ENCODE peak calls at places on chromosomes 4 and X, in five cellular contexts. H is HL-60, L is breast epithelium, I is esophagus muscularis mucosa, R is GM23338. E is an unnamed sample.

GRCh38 chrX:110665636-110666035 is 130.0 kb downstream of the CHRDL1 start:
- DNase-seq in H (peak), L (no peak), I (no peak), R (peak), E (peak)

GRCh38 chr4:56050584-56050983 is 101.8 kb downstream of the CEP135 start:
- DNase-seq in H (no peak), L (no peak), I (no peak), R (no peak), E (no peak)

GRCh38 chr4:2923678-2924173 is 39.5 kb downstream of the NOP14 start:
- DNase-seq in H (no peak), L (peak), I (no peak), R (no peak), E (no peak)

GRCh38 chrX:17521871-17522693 is 147.1 kb downstream of the NHS start:
- DNase-seq in H (no peak), L (no peak), I (no peak), R (peak), E (peak)

GRCh38 chr4:113145519-113146291 is 96.3 kb downstream of the ANK2 start:
- DNase-seq in H (no peak), L (no peak), I (no peak), R (peak), E (no peak)

GRCh38 chr4:1278336-1278670 is 11.4 kb upstream of the MAEA start:
- DNase-seq in H (no peak), L (no peak), I (no peak), R (no peak), E (no peak)

GRCh38 chrX:46601283-46601682 is 27.7 kb downstream of the CHST7 start:
- DNase-seq in H (no peak), L (no peak), I (no peak), R (no peak), E (no peak)

GRCh38 chr4:56465599-56466295 is 1.7 kb upstream of the SRP72 start:
- DNase-seq in H (peak), L (no peak), I (no peak), R (peak), E (no peak)

GRCh38 chr4:68865178-68865638 is 49.4 kb downstream of the UGT2B10 start:
- DNase-seq in H (no peak), L (no peak), I (no peak), R (no peak), E (no peak)

GRCh38 chrX:132090370-132091152 is 37.3 kb downstream of the FRMD7 start:
- DNase-seq in H (peak), L (no peak), I (no peak), R (no peak), E (no peak)

GRCh38 chr4:76630748-76631147 is 195.7 kb downstream of the SHROOM3 start:
- DNase-seq in H (no peak), L (no peak), I (no peak), R (no peak), E (no peak)

GRCh38 chrX:71671043-71671829 is 3.9 kb downstream of the LOC101059915 start:
- DNase-seq in H (peak), L (no peak), I (no peak), R (no peak), E (no peak)

GRCh38 chrX:23901805-23902204 is 5.9 kb downstream of the APOO start:
- DNase-seq in H (peak), L (no peak), I (no peak), R (peak), E (peak)

GRCh38 chr4:18777190-18777589 is 755.6 kb upstream of the LCORL start:
- DNase-seq in H (no peak), L (no peak), I (no peak), R (no peak), E (no peak)

GRCh38 chr4:95548738-95549245 is at the start of gene UNC5C:
- DNase-seq in H (peak), L (no peak), I (no peak), R (peak), E (peak)

GRCh38 chrX:88024022-88024421 is 506.4 kb downstream of the KLHL4 start:
- DNase-seq in H (no peak), L (no peak), I (no peak), R (no peak), E (no peak)

GRCh38 chr4:38132140-38132673 is 172.0 kb downstream of the PTTG2 start:
- DNase-seq in H (no peak), L (no peak), I (no peak), R (peak), E (peak)

GRCh38 chr4:6332669-6333050 is 63.0 kb downstream of the WFS1 start:
- DNase-seq in H (no peak), L (no peak), I (no peak), R (no peak), E (no peak)

GRCh38 chr4:998096-998691 is 5.0 kb upstream of the SLC26A1 start:
- DNase-seq in H (no peak), L (no peak), I (no peak), R (no peak), E (no peak)

GRCh38 chr4:24476209-24476781 is 108.1 kb downstream of the DHX15 start:
- DNase-seq in H (no peak), L (no peak), I (no peak), R (peak), E (no peak)

GRCh38 chr4:10565166-10565780 is 108.0 kb upstream of the ZNF518B start:
- DNase-seq in H (no peak), L (no peak), I (no peak), R (no peak), E (no peak)

GRCh38 chr4:40333921-40334352 is 1.2 kb upstream of the CHRNA9 start:
- DNase-seq in H (no peak), L (no peak), I (no peak), R (peak), E (no peak)

GRCh38 chr4:86730310-86730709 is 118.9 kb downstream of the SLC10A6 start:
- DNase-seq in H (no peak), L (no peak), I (no peak), R (peak), E (no peak)

GRCh38 chr4:109962401-109962800 is 49.7 kb downstream of the EGF start:
- DNase-seq in H (no peak), L (no peak), I (no peak), R (no peak), E (no peak)

GRCh38 chr4:80197601-80198444 is 520 bp downstream of the PRDM8 start:
- DNase-seq in H (peak), L (no peak), I (no peak), R (peak), E (no peak)

GRCh38 chrX:22520128-22520828 is 247.6 kb downstream of the CBLL2 start:
- DNase-seq in H (no peak), L (no peak), I (no peak), R (no peak), E (no peak)

GRCh38 chrX:19888419-19888879 is 1.0 kb upstream of the SH3KBP1 start:
- DNase-seq in H (peak), L (no peak), I (no peak), R (peak), E (no peak)

GRCh38 chrX:103398321-103398937 is 22.1 kb downstream of the BEX3 start:
- DNase-seq in H (no peak), L (no peak), I (no peak), R (no peak), E (no peak)

GRCh38 chr4:123096038-123096437 is 173.6 kb upstream of the NUDT6 start:
- DNase-seq in H (peak), L (no peak), I (no peak), R (peak), E (no peak)

GRCh38 chr4:102390438-102390837 is 45.2 kb upstream of the SLC39A8 start:
- DNase-seq in H (peak), L (no peak), I (no peak), R (no peak), E (no peak)

GRCh38 chr4:124943145-124943889 is 230.8 kb upstream of the ANKRD50 start:
- DNase-seq in H (no peak), L (no peak), I (no peak), R (no peak), E (no peak)

GRCh38 chr4:123415977-123416376 is 19.4 kb downstream of the SPRY1 start:
- DNase-seq in H (peak), L (no peak), I (no peak), R (no peak), E (no peak)

GRCh38 chr4:40334591-40335507 is at the start of gene CHRNA9:
- DNase-seq in H (no peak), L (no peak), I (no peak), R (peak), E (no peak)

GRCh38 chr4:159508917-159509500 is 406.1 kb downstream of the RAPGEF2 start:
- DNase-seq in H (no peak), L (no peak), I (no peak), R (no peak), E (no peak)

GRCh38 chr4:86050516-86050915 is 309.3 kb downstream of the MAPK10 start:
- DNase-seq in H (no peak), L (no peak), I (no peak), R (no peak), E (no peak)

GRCh38 chrX:77070108-77070918 is 376.9 kb upstream of the FGF16 start:
- DNase-seq in H (peak), L (no peak), I (no peak), R (no peak), E (no peak)

GRCh38 chrX:45850197-45850774 is 649.6 kb upstream of the DIPK2B start:
- DNase-seq in H (peak), L (no peak), I (no peak), R (peak), E (no peak)

GRCh38 chr4:61200991-61201526 is 933 bp downstream of the ADGRL3 start:
- DNase-seq in H (peak), L (no peak), I (no peak), R (peak), E (no peak)

GRCh38 chr4:189187531-189188052 is 753.1 kb upstream of the FRG1 start:
- DNase-seq in H (no peak), L (no peak), I (no peak), R (no peak), E (no peak)

DNA sequence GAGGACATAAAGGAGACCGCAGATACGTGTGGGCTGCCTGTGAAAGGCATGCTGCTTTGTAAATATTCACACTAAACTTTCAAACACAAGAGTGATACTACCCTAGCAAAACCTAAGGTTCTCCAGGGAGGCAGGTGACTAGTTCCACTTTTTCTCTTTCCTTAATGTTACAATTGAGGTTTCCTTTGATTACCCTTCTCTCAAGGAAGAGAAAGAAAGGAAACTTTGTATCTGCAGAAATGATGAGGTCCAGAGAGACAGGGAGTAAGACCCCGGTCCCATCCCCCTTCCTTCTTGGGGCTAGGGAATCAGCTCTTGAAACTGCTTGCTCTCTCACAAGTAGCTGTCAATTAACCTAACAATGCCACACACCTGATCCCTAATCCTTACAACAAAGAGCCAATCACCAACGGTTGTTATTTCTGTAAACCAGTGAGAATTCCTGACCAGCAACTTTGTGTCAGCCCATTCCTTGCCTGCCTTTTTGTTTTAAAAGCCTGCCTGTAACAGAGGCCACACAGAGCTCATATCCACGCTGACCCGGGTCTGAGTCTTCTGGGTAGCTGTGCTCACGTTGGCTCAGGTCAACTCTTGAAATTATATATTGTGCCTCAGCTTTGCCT is 754.8 kb upstream of the FRG1 start:
- DNase-seq in H (no peak), L (no peak), I (no peak), R (peak), E (no peak)
- TF ChIP-seq POLR2AphosphoS5 in H (no peak), L (no peak), I (no peak), R (peak), E (no peak)

DNA sequence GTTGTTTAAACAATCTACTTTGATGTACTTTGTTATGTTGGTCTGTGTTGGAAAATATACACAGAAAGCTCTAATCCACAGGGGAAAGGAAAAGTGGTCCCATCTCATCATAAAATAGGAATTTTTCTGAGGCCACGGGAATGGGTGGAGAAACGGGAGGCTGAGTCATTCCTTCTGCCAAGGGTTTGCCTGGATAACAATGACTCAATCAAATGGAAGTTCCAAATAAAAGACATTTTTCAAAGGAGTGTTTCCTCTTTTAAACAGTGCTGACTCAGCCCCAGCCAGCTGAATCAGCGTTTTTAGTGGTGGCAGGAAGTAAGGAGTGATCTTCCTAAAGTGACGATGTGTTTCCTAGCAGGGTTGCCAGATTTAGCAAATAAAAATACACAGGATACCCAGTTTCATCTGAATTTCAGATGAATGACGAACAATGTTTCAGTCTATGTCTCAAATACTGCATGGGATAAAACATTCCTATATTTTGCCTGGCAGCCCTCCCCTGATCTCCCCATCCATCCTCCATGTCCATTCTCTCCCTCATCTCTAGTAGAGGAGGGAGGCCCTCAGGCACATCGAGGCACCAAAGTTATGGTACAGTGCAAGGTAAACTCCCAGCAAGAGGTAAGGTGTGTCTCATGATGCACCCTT is 345.4 kb upstream of the GATB start:
- DNase-seq in H (peak), L (no peak), I (peak), R (peak), E (peak)
- H3K4me3 ChIP-seq in H (no peak), L (no peak), I (no peak), R (no peak), E (no peak)

GRCh38 chr4:94533405-94534223 is 81.9 kb downstream of the PDLIM5 start:
- DNase-seq in H (no peak), L (no peak), I (no peak), R (no peak), E (no peak)

GRCh38 chr4:94528792-94529451 is 77.2 kb downstream of the PDLIM5 start:
- DNase-seq in H (no peak), L (no peak), I (no peak), R (no peak), E (no peak)

GRCh38 chr4:94530073-94530472 is 78.3 kb downstream of the PDLIM5 start:
- DNase-seq in H (no peak), L (no peak), I (no peak), R (no peak), E (no peak)

GRCh38 chr4:94534401-94535312 is 82.9 kb downstream of the PDLIM5 start:
- DNase-seq in H (peak), L (no peak), I (no peak), R (peak), E (no peak)

GRCh38 chr4:94532016-94532789 is 80.5 kb downstream of the PDLIM5 start:
- DNase-seq in H (no peak), L (no peak), I (no peak), R (no peak), E (peak)
- TF ChIP-seq POLR2AphosphoS5 in H (no peak), L (no peak), I (no peak), R (no peak), E (no peak)

GRCh38 chr4:104425003-104425402 is 69.7 kb downstream of the CXXC4 start:
- DNase-seq in H (no peak), L (no peak), I (no peak), R (no peak), E (no peak)
- H3K4me3 ChIP-seq in H (no peak), L (peak), I (peak), R (no peak), E (peak)

GRCh38 chr4:78426972-78427371 is 124.6 kb upstream of the ANXA3 start:
- DNase-seq in H (no peak), L (no peak), I (no peak), R (no peak), E (no peak)
- TF ChIP-seq POLR2AphosphoS5 in H (no peak), L (no peak), I (no peak), R (no peak), E (no peak)

GRCh38 chr4:8602686-8603430 is 10.3 kb downstream of the CPZ start:
- DNase-seq in H (no peak), L (no peak), I (no peak), R (no peak), E (no peak)
- H3K4me3 ChIP-seq in H (no peak), L (no peak), I (no peak), R (no peak), E (no peak)

DNA sequence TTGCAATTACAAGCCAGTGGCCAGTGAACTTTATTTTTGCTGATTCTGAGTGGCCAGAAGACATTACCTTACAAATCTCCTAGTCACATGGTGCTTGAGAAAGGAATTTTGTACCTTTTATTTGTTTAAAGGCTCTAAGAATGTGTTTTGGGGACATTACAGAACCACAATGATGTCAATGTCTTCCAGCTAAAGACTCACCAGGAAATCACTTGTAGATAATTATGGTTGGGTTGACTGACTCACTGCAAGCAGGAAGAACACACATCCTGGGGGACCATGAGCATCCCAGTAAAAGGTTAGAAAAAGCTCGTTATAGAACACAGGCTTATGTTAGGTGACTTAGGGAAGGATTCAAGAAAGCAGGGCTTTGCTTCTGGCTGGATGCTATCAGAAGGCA is 119.4 kb upstream of the FAM9B start:
- DNase-seq in H (no peak), L (no peak), I (no peak), R (no peak), E (no peak)
- TF ChIP-seq POLR2AphosphoS5 in H (no peak), L (no peak), I (no peak), R (no peak), E (no peak)

E was measured in transverse colon.